ENCODE peak calls at places on chromosomes 3 and 15, in five cellular contexts. O is posterior vena cava, U is upper lobe of left lung, V is HS-5, X is fibroblast of gingiva. M is an unnamed sample.

GRCh38 chr3:159675285-159675684 is 313.4 kb upstream of the IL12A start:
- DNase-seq in O (no peak), U (no peak), V (no peak), X (no peak), M (no peak)

GRCh38 chr3:139430467-139430866 is 41.0 kb upstream of the COPB2 start:
- DNase-seq in O (no peak), U (no peak), V (no peak), X (no peak), M (no peak)

GRCh38 chr15:32824777-32825176 is 107.0 kb downstream of the GREM1 start:
- DNase-seq in O (no peak), U (no peak), V (peak; percentile 92), X (peak; percentile 81), M (no peak)

GRCh38 chr3:55654123-55654787 is 167.1 kb upstream of the WNT5A start:
- DNase-seq in O (no peak), U (no peak), V (no peak), X (no peak), M (no peak)

GRCh38 chr15:38304486-38304885 is 51.9 kb downstream of the SPRED1 start:
- DNase-seq in O (no peak), U (no peak), V (no peak), X (peak; percentile 53), M (no peak)

GRCh38 chr3:188734395-188734794 is 437.4 kb upstream of the TPRG1 start:
- DNase-seq in O (no peak), U (no peak), V (no peak), X (peak; percentile 23), M (no peak)

GRCh38 chr3:173932624-173933023 is 535.1 kb downstream of the NLGN1 start:
- DNase-seq in O (no peak), U (no peak), V (peak; percentile 33), X (peak; percentile 53), M (no peak)

GRCh38 chr3:169303660-169304059 is 359.9 kb downstream of the MECOM start:
- DNase-seq in O (no peak), U (no peak), V (no peak), X (no peak), M (no peak)

GRCh38 chr15:62798536-62798935 is 244.0 kb upstream of the TPM1 start:
- DNase-seq in O (no peak), U (no peak), V (no peak), X (no peak), M (no peak)

GRCh38 chr3:190973760-190974159 is 111.3 kb upstream of the GMNC start:
- DNase-seq in O (no peak), U (no peak), V (no peak), X (peak; percentile 17), M (no peak)

GRCh38 chr3:14423197-14423743 is 20.9 kb downstream of the SLC6A6 start:
- DNase-seq in O (no peak), U (peak; percentile 86), V (no peak), X (no peak), M (no peak)

M was measured in suprapubic skin.